ENCODE peak calls at places on chromosome 13, in seven cellular contexts. N is GM12878, S is SK-N-SH, G is H1, Q is K562, F is HCT116, J is HepG2. D is an unnamed sample.

GRCh38 chr13:31775686-31776085 is 36.4 kb downstream of the RXFP2 start:
- DNase-seq in N (no peak), S (no peak), G (no peak), Q (no peak), F (no peak), J (no peak), D (no peak)

GRCh38 chr13:106851251-106851650 is 283.3 kb upstream of the ARGLU1 start:
- DNase-seq in N (no peak), S (no peak), G (no peak), Q (peak), F (no peak), J (no peak), D (no peak)

GRCh38 chr13:113552079-113552478 is 32.5 kb upstream of the TFDP1 start:
- DNase-seq in N (no peak), S (no peak), G (peak), Q (no peak), F (no peak), J (no peak), D (no peak)

GRCh38 chr13:111005364-111005763 is 90.5 kb upstream of the ANKRD10 start:
- DNase-seq in N (no peak), S (no peak), G (no peak), Q (peak), F (peak), J (no peak), D (no peak)

GRCh38 chr13:53250977-53251376 is 222.4 kb downstream of the OLFM4 start:
- DNase-seq in N (no peak), S (no peak), G (no peak), Q (no peak), F (no peak), J (no peak), D (no peak)

GRCh38 chr13:23654111-23655110 is 84.2 kb downstream of the TNFRSF19 start:
- DNase-seq in N (no peak), S (no peak), G (no peak), Q (no peak), F (no peak), J (peak), D (no peak)

GRCh38 chr13:54614729-54615128 is 1586.1 kb downstream of the OLFM4 start:
- DNase-seq in N (no peak), S (no peak), G (no peak), Q (no peak), F (no peak), J (no peak), D (no peak)

GRCh38 chr13:99834246-99834645 is 137.3 kb downstream of the ZIC5 start:
- DNase-seq in N (no peak), S (no peak), G (no peak), Q (no peak), F (no peak), J (no peak), D (no peak)

DNA sequence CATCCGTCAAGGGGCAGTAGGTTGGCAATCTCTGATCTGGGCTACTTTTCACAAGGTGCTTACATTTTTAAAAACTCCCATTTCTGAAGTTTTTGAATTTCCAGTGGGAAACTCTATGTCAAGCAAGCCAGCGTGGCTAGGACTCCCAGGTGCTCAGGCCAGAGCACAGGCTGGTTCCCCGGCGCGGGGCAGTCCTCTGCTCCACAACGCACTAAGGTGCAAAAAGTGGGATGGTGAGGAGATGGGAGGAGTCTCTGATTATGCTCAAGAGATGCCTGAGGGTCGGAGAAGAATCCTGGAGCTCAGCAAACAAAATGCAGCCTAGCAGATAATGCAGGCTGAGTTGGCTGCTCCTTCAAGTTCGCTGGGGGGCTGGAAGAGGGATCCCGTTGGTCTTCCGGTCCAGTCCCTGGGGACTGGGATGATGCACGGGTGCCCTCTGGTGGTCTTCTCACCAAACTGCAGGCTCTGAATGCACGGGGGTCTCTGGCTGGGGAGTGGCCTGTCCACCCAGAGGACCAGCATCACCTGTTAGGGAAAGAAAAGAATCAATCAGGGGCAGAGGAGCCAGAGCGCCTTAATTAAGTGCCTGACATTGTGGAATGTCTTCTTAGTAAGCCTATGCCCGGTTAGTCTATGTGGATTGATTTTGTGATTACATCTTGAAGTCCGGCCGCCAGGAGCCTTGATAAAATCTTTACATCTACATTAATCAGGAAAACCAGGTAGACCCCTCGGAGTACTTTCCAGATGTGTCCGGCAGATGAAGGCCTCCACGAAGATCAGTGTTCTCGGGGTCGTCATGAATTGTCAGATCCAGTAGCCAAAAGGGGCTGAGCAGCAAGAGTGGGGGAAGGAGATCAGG is 244.4 kb upstream of the MAB21L1 start:
- DNase-seq in N (no peak), S (peak), G (peak), Q (peak), F (peak), J (peak), D (peak)
- H3K4me3 ChIP-seq in N (no peak), S (peak), G (no peak), Q (no peak), F (no peak), J (peak), D (peak)

GRCh38 chr13:80945328-80945727 is 604.4 kb upstream of the SPRY2 start:
- DNase-seq in N (no peak), S (peak), G (no peak), Q (no peak), F (no peak), J (peak), D (no peak)
- TF ChIP-seq POLR2AphosphoS5 in N (no peak), S (no peak), G (no peak), Q (no peak), F (no peak), J (no peak), D (no peak)

DNA sequence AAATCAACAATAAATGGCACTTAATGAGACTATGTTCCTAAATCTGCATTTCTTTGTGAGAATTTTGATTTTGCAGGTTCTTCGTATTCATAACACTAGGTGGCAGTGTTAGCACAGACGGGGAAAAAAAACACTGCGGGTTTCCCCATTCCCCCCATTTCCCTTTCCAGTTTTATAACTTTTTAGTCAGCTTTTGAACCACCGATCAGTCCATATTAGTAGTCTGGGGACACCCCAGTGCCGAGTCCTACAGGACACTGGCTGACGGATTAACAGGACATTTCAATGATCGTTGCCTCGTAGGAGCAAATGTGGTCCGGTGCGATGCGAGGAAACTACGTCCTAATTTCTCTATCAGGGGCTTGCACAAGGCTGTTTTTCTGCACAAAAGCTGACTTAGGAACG is 234.3 kb downstream of the LMO7 start:
- DNase-seq in N (no peak), S (peak), G (peak), Q (peak), F (no peak), J (no peak), D (peak)
- TF ChIP-seq SIN3A in N (no peak), S (no peak), G (no peak), Q (no peak), F (no peak), J (no peak), D (no peak)

DNA sequence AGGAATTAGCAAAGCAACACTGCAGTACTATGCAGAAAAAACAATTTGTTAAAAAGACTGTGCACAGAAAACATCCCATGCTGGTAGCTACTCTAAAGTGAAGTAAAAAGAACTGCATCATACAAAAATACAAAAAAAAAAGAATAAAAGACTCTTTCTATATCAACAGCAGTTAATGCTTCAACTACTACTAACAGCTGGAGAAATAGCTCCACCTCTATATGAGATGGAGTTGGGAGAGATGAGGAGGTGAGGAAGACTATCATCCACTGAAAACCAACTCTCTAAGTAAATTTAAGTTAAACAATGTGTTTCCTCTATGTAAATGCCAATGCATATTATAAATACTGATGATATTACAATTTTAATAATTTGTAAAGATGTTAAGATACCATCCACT is 1.8 kb downstream of the ZC3H13 start:
- DNase-seq in N (no peak), S (no peak), G (no peak), Q (no peak), F (no peak), J (no peak), D (no peak)
- H3K4me3 ChIP-seq in N (peak), S (peak), G (no peak), Q (peak), F (no peak), J (peak), D (peak)

D was measured in Panc1.